ENCODE peak calls at places on chromosomes 11 and 22, in four cellular contexts. G is kidney tubule cell; V is cardiac muscle cell; D is central memory CD4-positive, alpha-beta T cell. R is an unnamed sample.

GRCh38 chr22:38831166-38831945 is 12.5 kb downstream of the NPTXR start:
- DNase-seq in D (no peak), V (peak; percentile 84), G (peak; percentile 88), R (peak; percentile 68)

GRCh38 chr22:38829485-38829884 is 14.3 kb downstream of the NPTXR start:
- DNase-seq in G (no peak), V (no peak), D (no peak), R (no peak)

GRCh38 chr11:123509737-123510578 is 79.9 kb downstream of the GRAMD1B start:
- DNase-seq in G (peak; percentile 58), D (no peak), V (peak; percentile 69), R (peak; percentile 52)

GRCh38 chr11:130601141-130601540 is 152.7 kb downstream of the ADAMTS15 start:
- DNase-seq in D (no peak), G (peak; percentile 45), V (peak; percentile 93), R (no peak)

GRCh38 chr22:35523167-35523928 is 17.3 kb upstream of the RASD2 start:
- DNase-seq in D (no peak), G (no peak), V (no peak), R (no peak)

GRCh38 chr11:46456676-46457432 is 65.3 kb upstream of the CHRM4 start:
- DNase-seq in V (no peak), D (no peak), G (no peak), R (no peak)

GRCh38 chr11:122778148-122778547 is 60.2 kb upstream of the CRTAM start:
- DNase-seq in V (no peak), G (peak; percentile 81), D (no peak), R (peak; percentile 67)

GRCh38 chr22:17430298-17430900 is 61.1 kb downstream of the CECR2 start:
- DNase-seq in G (no peak), D (no peak), V (peak; percentile 92), R (no peak)

GRCh38 chr11:59029490-59029889 is 56.6 kb upstream of the GLYATL1B start:
- DNase-seq in D (no peak), G (no peak), V (no peak), R (no peak)

GRCh38 chr11:2929880-2930704 is 872 bp upstream of the PHLDA2 start:
- DNase-seq in D (no peak), G (peak; percentile 74), V (peak; percentile 33), R (peak; percentile 72)

GRCh38 chr11:130416906-130417305 is 11.5 kb downstream of the ADAMTS8 start:
- DNase-seq in V (no peak), D (no peak), G (no peak), R (no peak)

GRCh38 chr11:62588966-62589637 is 2.2 kb downstream of the TUT1 start:
- DNase-seq in V (no peak), G (peak; percentile 20), D (no peak), R (no peak)

GRCh38 chr11:13962562-13963168 is at the start of gene SPON1:
- DNase-seq in G (peak; percentile 57), D (peak; percentile 25), V (peak; percentile 59), R (no peak)

GRCh38 chr22:38845368-38845740 is 1.5 kb upstream of the NPTXR start:
- DNase-seq in V (no peak), D (no peak), G (no peak), R (no peak)

GRCh38 chr22:49179175-49179574 is 648.5 kb downstream of the BRD1 start:
- DNase-seq in D (no peak), V (no peak), G (no peak), R (no peak)

GRCh38 chr22:48301421-48301820 is 1526.3 kb downstream of the BRD1 start:
- DNase-seq in D (no peak), G (no peak), V (no peak), R (no peak)

GRCh38 chr11:66388746-66389386 is 17.3 kb upstream of the SLC29A2 start:
- DNase-seq in G (peak; percentile 72), D (peak; percentile 56), V (peak; percentile 79), R (peak; percentile 83)

GRCh38 chr11:45900916-45901617 is 6.0 kb downstream of the FREY1 start:
- DNase-seq in G (no peak), V (peak; percentile 23), D (no peak), R (no peak)

GRCh38 chr11:94283678-94284077 is 20.7 kb upstream of the IZUMO1R start:
- DNase-seq in V (peak; percentile 30), D (no peak), G (no peak), R (no peak)

GRCh38 chr11:62610814-62611704 is 1.5 kb downstream of the EML3 start:
- DNase-seq in V (no peak), D (no peak), G (no peak), R (no peak)

GRCh38 chr22:23183107-23183698 is 2.9 kb downstream of the BCR start:
- DNase-seq in G (peak; percentile 68), D (no peak), V (peak; percentile 76), R (peak; percentile 74)